ENCODE peak calls at places on chromosomes 3 and 15, in five cellular contexts. L is glutamatergic neuron, G is transverse colon, I is occipital lobe, S is NCI-H1105. R is an unnamed sample.

GRCh38 chr3:39148116-39149058 is 5.0 kb downstream of the CSRNP1 start:
- DNase-seq in I (no peak), L (no peak), G (peak; percentile 52), S (no peak), R (peak; percentile 39)

GRCh38 chr3:184591789-184592188 is 30.2 kb downstream of the EPHB3 start:
- DNase-seq in L (no peak), G (no peak), I (no peak), S (no peak), R (no peak)

GRCh38 chr15:59532770-59533379 is 78.7 kb upstream of the GCNT3 start:
- DNase-seq in S (peak; percentile 60), L (peak; percentile 36), I (no peak), G (peak; percentile 50), R (peak; percentile 81)

GRCh38 chr3:53089511-53089910 is 40.7 kb downstream of the RFT1 start:
- DNase-seq in L (no peak), I (no peak), S (no peak), G (no peak), R (no peak)

GRCh38 chr3:193388371-193388770 is 9.8 kb upstream of the ATP13A5 start:
- DNase-seq in G (no peak), S (no peak), I (no peak), L (no peak), R (no peak)

GRCh38 chr3:50237133-50237651 is 1.2 kb downstream of the GNAI2 start:
- DNase-seq in S (no peak), L (peak; percentile 74), G (no peak), I (no peak), R (peak; percentile 59)

GRCh38 chr15:26020871-26021270 is 157.7 kb upstream of the ATP10A start:
- DNase-seq in I (no peak), L (no peak), G (no peak), S (no peak), R (no peak)

GRCh38 chr3:94082412-94082937 is 19.6 kb downstream of the NSUN3 start:
- DNase-seq in I (no peak), L (no peak), G (no peak), S (peak; percentile 86), R (no peak)

GRCh38 chr15:64987136-64987535 is 2.6 kb downstream of the SPG21 start:
- DNase-seq in S (no peak), L (no peak), G (no peak), I (no peak), R (no peak)

GRCh38 chr15:29668120-29668602 is 154.1 kb downstream of the TJP1 start:
- DNase-seq in L (peak; percentile 82), G (peak; percentile 83), S (peak; percentile 2), I (peak; percentile 49), R (peak; percentile 91)

GRCh38 chr3:112136959-112137693 is 4.1 kb upstream of the GCSAM start:
- DNase-seq in L (no peak), S (no peak), I (no peak), G (peak; percentile 37), R (peak; percentile 59)

GRCh38 chr15:84001037-84001436 is 234.5 kb upstream of the GOLGA6L4 start:
- DNase-seq in I (no peak), G (no peak), S (no peak), L (no peak), R (no peak)

GRCh38 chr15:41603941-41604660 is 45.1 kb downstream of the TYRO3 start:
- DNase-seq in I (peak; percentile 39), S (peak; percentile 24), G (peak; percentile 57), L (peak; percentile 72), R (peak; percentile 84)

GRCh38 chr3:171446301-171446700 is 13.9 kb downstream of the TNIK start:
- DNase-seq in L (no peak), I (no peak), G (no peak), S (no peak), R (no peak)

R was measured in adipocyte.